ENCODE peak calls at places on chromosomes 13 and 19, in five cellular contexts. One of them, this sample, is unnamed.
A peak's percentile ranks its signal among the peaks of the same experiment; 100 is the strongest.

GRCh38 chr13:53023246-53023645 is 5.4 kb upstream of the OLFM4 start:
- DNase-seq in tibial nerve: no peak
- DNase-seq in CD8-positive, alpha-beta memory T cell: no peak
- DNase-seq in right lobe of liver: no peak
- DNase-seq in CD4-positive, alpha-beta memory T cell: no peak
- DNase-seq in this sample: no peak

GRCh38 chr19:57056972-57057371 is 62.8 kb upstream of the USP29 start:
- DNase-seq in tibial nerve: no peak
- DNase-seq in CD8-positive, alpha-beta memory T cell: no peak
- DNase-seq in right lobe of liver: no peak
- DNase-seq in CD4-positive, alpha-beta memory T cell: no peak
- DNase-seq in this sample: peak; percentile 29

GRCh38 chr13:26529441-26529840 is 28.0 kb upstream of the WASF3 start:
- DNase-seq in tibial nerve: no peak
- DNase-seq in CD8-positive, alpha-beta memory T cell: no peak
- DNase-seq in right lobe of liver: no peak
- DNase-seq in CD4-positive, alpha-beta memory T cell: peak; percentile 2
- DNase-seq in this sample: peak; percentile 31

GRCh38 chr19:46373573-46374359 is 26.9 kb downstream of the PPP5C start:
- DNase-seq in tibial nerve: no peak
- DNase-seq in CD8-positive, alpha-beta memory T cell: no peak
- DNase-seq in right lobe of liver: peak; percentile 95
- DNase-seq in CD4-positive, alpha-beta memory T cell: no peak
- DNase-seq in this sample: peak; percentile 80

GRCh38 chr13:33744589-33745369 is 73.2 kb upstream of the RFC3 start:
- DNase-seq in tibial nerve: no peak
- DNase-seq in CD8-positive, alpha-beta memory T cell: no peak
- DNase-seq in right lobe of liver: no peak
- DNase-seq in CD4-positive, alpha-beta memory T cell: no peak
- DNase-seq in this sample: no peak

GRCh38 chr19:46503848-46504453 is 8.3 kb upstream of the PNMA8B start:
- DNase-seq in tibial nerve: no peak
- DNase-seq in CD8-positive, alpha-beta memory T cell: no peak
- DNase-seq in right lobe of liver: no peak
- DNase-seq in CD4-positive, alpha-beta memory T cell: no peak
- DNase-seq in this sample: no peak

GRCh38 chr19:35332817-35333216 is 3.8 kb downstream of the CD22 start:
- DNase-seq in tibial nerve: no peak
- DNase-seq in CD8-positive, alpha-beta memory T cell: no peak
- DNase-seq in right lobe of liver: no peak
- DNase-seq in CD4-positive, alpha-beta memory T cell: peak; percentile 22
- DNase-seq in this sample: no peak

GRCh38 chr13:113742000-113742441 is 17.0 kb upstream of the TMEM255B start:
- DNase-seq in tibial nerve: no peak
- DNase-seq in CD8-positive, alpha-beta memory T cell: no peak
- DNase-seq in right lobe of liver: no peak
- DNase-seq in CD4-positive, alpha-beta memory T cell: no peak
- DNase-seq in this sample: no peak

GRCh38 chr19:55546822-55547614 is 1.7 kb upstream of the SBK3 start:
- DNase-seq in tibial nerve: peak; percentile 30
- DNase-seq in CD8-positive, alpha-beta memory T cell: no peak
- DNase-seq in right lobe of liver: peak; percentile 65
- DNase-seq in CD4-positive, alpha-beta memory T cell: no peak
- DNase-seq in this sample: peak; percentile 86

GRCh38 chr19:57803265-57803593 is 11.5 kb downstream of the ZNF552 start:
- DNase-seq in tibial nerve: no peak
- DNase-seq in CD8-positive, alpha-beta memory T cell: no peak
- DNase-seq in right lobe of liver: no peak
- DNase-seq in CD4-positive, alpha-beta memory T cell: no peak
- DNase-seq in this sample: no peak

GRCh38 chr13:110061270-110061669 is 245.7 kb downstream of the COL4A1 start:
- DNase-seq in tibial nerve: no peak
- DNase-seq in CD8-positive, alpha-beta memory T cell: no peak
- DNase-seq in right lobe of liver: no peak
- DNase-seq in CD4-positive, alpha-beta memory T cell: no peak
- DNase-seq in this sample: no peak

GRCh38 chr19:19081642-19082151 is 17.9 kb downstream of the SLC25A42 start:
- DNase-seq in tibial nerve: no peak
- DNase-seq in CD8-positive, alpha-beta memory T cell: no peak
- DNase-seq in right lobe of liver: peak; percentile 77
- DNase-seq in CD4-positive, alpha-beta memory T cell: no peak
- DNase-seq in this sample: peak; percentile 69

DNA sequence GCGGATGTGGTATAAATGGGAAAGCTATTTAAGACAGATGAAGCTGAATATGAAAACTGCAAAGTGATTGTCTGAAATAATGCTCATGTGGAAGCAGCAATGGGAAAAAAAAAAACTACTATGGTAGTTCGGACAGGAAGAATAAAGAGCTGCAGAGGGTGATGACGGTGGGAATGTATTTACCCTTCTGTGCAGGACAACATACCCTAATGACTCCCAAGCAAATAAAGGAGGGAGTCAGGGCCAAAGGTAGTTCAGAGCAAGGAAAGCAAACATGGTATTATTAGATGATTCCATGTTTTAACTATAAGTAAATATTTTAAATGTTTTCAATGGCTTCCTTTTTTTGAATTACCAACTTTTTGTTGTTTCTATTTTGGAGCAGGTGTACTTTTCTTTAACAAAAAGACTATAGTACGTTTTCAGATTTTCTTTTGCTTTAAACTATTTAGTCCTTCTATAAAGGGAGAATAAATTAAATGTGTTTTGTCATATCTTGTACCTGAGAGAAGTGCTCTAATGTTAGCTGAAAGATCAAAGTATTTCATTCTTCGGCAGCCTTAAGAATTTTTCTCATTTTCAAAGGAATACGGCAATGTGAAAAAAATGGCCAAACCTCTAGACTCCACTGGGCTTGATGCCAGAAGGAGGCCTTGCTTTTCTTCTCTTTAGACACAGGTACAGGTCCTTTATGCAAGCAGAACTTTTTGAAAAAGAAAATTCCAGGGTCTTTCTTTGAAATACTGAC is 67.8 kb upstream of the ZDHHC20 start:
- DNase-seq in tibial nerve: no peak
- DNase-seq in CD8-positive, alpha-beta memory T cell: no peak
- DNase-seq in right lobe of liver: no peak
- DNase-seq in CD4-positive, alpha-beta memory T cell: no peak
- DNase-seq in this sample: no peak
- H3K4me3 ChIP-seq in tibial nerve: no peak overlapping the region
- H3K4me3 ChIP-seq in CD8-positive, alpha-beta memory T cell: no peak overlapping the region
- H3K4me3 ChIP-seq in right lobe of liver: no peak overlapping the region
- H3K4me3 ChIP-seq in CD4-positive, alpha-beta memory T cell: no peak overlapping the region
- H3K4me3 ChIP-seq in this sample: no peak overlapping the region

DNA sequence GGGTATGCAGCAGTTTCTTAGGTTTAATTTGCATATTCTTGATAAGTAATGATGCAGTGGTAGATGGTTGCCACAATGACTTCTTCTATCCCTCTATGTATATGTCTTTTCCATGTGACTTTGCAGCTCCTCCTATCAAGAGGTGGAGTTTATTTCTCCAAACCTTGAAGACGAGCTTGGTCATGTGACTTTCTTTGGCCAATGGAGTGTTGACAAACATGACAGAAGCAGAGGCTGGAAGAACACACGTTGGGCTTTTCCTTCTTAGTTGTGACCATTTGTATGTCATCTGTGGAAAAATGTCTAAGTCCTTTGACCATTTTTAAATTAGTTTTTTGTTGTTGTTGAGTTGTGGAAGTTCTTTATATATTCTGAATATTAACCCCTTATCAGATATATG is 32.3 kb downstream of the ZNF333 start:
- DNase-seq in tibial nerve: no peak
- DNase-seq in CD8-positive, alpha-beta memory T cell: no peak
- DNase-seq in right lobe of liver: no peak
- DNase-seq in CD4-positive, alpha-beta memory T cell: no peak
- DNase-seq in this sample: no peak
- H3K9me3 ChIP-seq in tibial nerve: peaks cover 27% of the 10 kb centered on the region
- H3K9me3 ChIP-seq in CD8-positive, alpha-beta memory T cell: peaks cover 48% of the 10 kb centered on the region
- H3K9me3 ChIP-seq in right lobe of liver: peaks cover 42% of the 10 kb centered on the region
- H3K9me3 ChIP-seq in CD4-positive, alpha-beta memory T cell: peaks cover 45% of the 10 kb centered on the region
- H3K9me3 ChIP-seq in this sample: peaks cover 97% of the 10 kb centered on the region

GRCh38 chr19:11092181-11092538 is 2.9 kb downstream of the LDLR start:
- DNase-seq in tibial nerve: no peak
- DNase-seq in CD8-positive, alpha-beta memory T cell: peak; percentile 14
- DNase-seq in right lobe of liver: no peak
- DNase-seq in CD4-positive, alpha-beta memory T cell: peak; percentile 87
- DNase-seq in this sample: no peak
- H3K27ac ChIP-seq in tibial nerve: peak overlapping the region; percentile 99
- H3K27ac ChIP-seq in CD8-positive, alpha-beta memory T cell: peak overlapping the region; percentile 98
- H3K27ac ChIP-seq in right lobe of liver: peak overlapping the region; percentile 99
- H3K27ac ChIP-seq in CD4-positive, alpha-beta memory T cell: peak overlapping the region; percentile 98
- H3K27ac ChIP-seq in this sample: peak overlapping the region; percentile 83

GRCh38 chr19:41869374-41869955 is 7.6 kb upstream of the CD79A start:
- DNase-seq in tibial nerve: no peak
- DNase-seq in CD8-positive, alpha-beta memory T cell: no peak
- DNase-seq in right lobe of liver: no peak
- DNase-seq in CD4-positive, alpha-beta memory T cell: no peak
- DNase-seq in this sample: no peak
- H3K4me3 ChIP-seq in tibial nerve: no peak overlapping the region
- H3K4me3 ChIP-seq in CD8-positive, alpha-beta memory T cell: no peak overlapping the region
- H3K4me3 ChIP-seq in right lobe of liver: no peak overlapping the region
- H3K4me3 ChIP-seq in CD4-positive, alpha-beta memory T cell: no peak overlapping the region
- H3K4me3 ChIP-seq in this sample: no peak overlapping the region

GRCh38 chr19:1580957-1581356 is 11.7 kb downstream of the MBD3 start:
- DNase-seq in tibial nerve: no peak
- DNase-seq in CD8-positive, alpha-beta memory T cell: no peak
- DNase-seq in right lobe of liver: no peak
- DNase-seq in CD4-positive, alpha-beta memory T cell: no peak
- DNase-seq in this sample: no peak

GRCh38 chr19:1587872-1588271 is 4.8 kb downstream of the MBD3 start:
- DNase-seq in tibial nerve: no peak
- DNase-seq in CD8-positive, alpha-beta memory T cell: no peak
- DNase-seq in right lobe of liver: peak; percentile 74
- DNase-seq in CD4-positive, alpha-beta memory T cell: no peak
- DNase-seq in this sample: no peak

GRCh38 chr19:1585243-1585580 is 7.5 kb downstream of the MBD3 start:
- DNase-seq in tibial nerve: no peak
- DNase-seq in CD8-positive, alpha-beta memory T cell: no peak
- DNase-seq in right lobe of liver: peak; percentile 46
- DNase-seq in CD4-positive, alpha-beta memory T cell: no peak
- DNase-seq in this sample: no peak

GRCh38 chr19:1582201-1582600 is 10.5 kb downstream of the MBD3 start:
- DNase-seq in tibial nerve: no peak
- DNase-seq in CD8-positive, alpha-beta memory T cell: no peak
- DNase-seq in right lobe of liver: no peak
- DNase-seq in CD4-positive, alpha-beta memory T cell: no peak
- DNase-seq in this sample: no peak

GRCh38 chr19:1584500-1585242 is 8.0 kb downstream of the MBD3 start:
- DNase-seq in tibial nerve: no peak
- DNase-seq in CD8-positive, alpha-beta memory T cell: no peak
- DNase-seq in right lobe of liver: no peak
- DNase-seq in CD4-positive, alpha-beta memory T cell: no peak
- DNase-seq in this sample: no peak
- H3K9me3 ChIP-seq in tibial nerve: no peaks in the 10 kb centered on the region
- H3K9me3 ChIP-seq in CD8-positive, alpha-beta memory T cell: no peaks in the 10 kb centered on the region
- H3K9me3 ChIP-seq in right lobe of liver: no peaks in the 10 kb centered on the region
- H3K9me3 ChIP-seq in CD4-positive, alpha-beta memory T cell: no peaks in the 10 kb centered on the region
- H3K9me3 ChIP-seq in this sample: no peaks in the 10 kb centered on the region

DNA sequence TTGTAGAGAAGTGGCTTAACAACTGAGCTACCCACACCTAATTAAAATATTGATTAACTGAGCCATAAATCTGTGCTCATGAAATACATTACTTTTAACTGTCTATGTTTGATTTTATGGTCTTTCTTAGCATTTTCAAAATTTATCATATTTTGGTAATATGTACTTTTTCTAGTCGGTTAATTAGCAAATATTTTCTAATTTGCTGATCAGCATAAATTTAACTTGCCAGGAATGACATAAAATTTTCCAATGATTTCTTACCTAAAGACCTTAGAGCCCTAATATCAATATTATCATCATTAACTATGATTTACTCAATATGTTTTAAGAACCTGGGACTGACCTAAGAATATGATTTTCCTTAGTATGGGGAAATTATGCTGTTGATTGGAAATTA is 19.9 kb upstream of the COG6 start:
- DNase-seq in tibial nerve: no peak
- DNase-seq in CD8-positive, alpha-beta memory T cell: no peak
- DNase-seq in right lobe of liver: no peak
- DNase-seq in CD4-positive, alpha-beta memory T cell: no peak
- DNase-seq in this sample: no peak
- H3K27ac ChIP-seq in tibial nerve: no peak overlapping the region
- H3K27ac ChIP-seq in CD8-positive, alpha-beta memory T cell: no peak overlapping the region
- H3K27ac ChIP-seq in right lobe of liver: no peak overlapping the region
- H3K27ac ChIP-seq in CD4-positive, alpha-beta memory T cell: no peak overlapping the region
- H3K27ac ChIP-seq in this sample: no peak overlapping the region

This sample was measured in psoas muscle.